ENCODE peak calls at places on chromosomes 7 and 10, in seven cellular contexts. E is non-pigmented ciliary epithelial cell, N is SW480, J is RWPE1, D is amniotic stem cell, A is NCI-H1436, S is fibroblast of the aortic adventitia. V is an unnamed sample.

GRCh38 chr10:122199070-122199469 is 72.0 kb upstream of the BTBD16 start:
- DNase-seq in J (no peak), S (no peak), A (no peak), D (no peak), E (no peak), N (no peak), V (no peak)

GRCh38 chr10:68135362-68135761 is 26.1 kb downstream of the MYPN start:
- DNase-seq in S (peak; percentile 76), D (no peak), J (no peak), E (no peak), N (no peak), A (no peak), V (peak; percentile 19)

GRCh38 chr10:61842755-61843497 is 58.6 kb upstream of the ARID5B start:
- DNase-seq in J (peak; percentile 38), N (peak; percentile 14), A (no peak), D (no peak), S (peak; percentile 74), E (peak; percentile 63), V (peak; percentile 72)

GRCh38 chr7:141409911-141410329 is 141.3 kb upstream of the AGK start:
- DNase-seq in S (no peak), J (no peak), E (no peak), A (no peak), N (no peak), D (no peak), V (no peak)

GRCh38 chr7:84070770-84071169 is 123.8 kb downstream of the SEMA3A start:
- DNase-seq in J (no peak), N (no peak), S (no peak), E (no peak), D (no peak), A (no peak), V (no peak)

GRCh38 chr10:103775786-103776185 is 79.6 kb downstream of the SH3PXD2A start:
- DNase-seq in A (no peak), J (no peak), E (no peak), N (no peak), S (no peak), D (no peak), V (no peak)

GRCh38 chr10:114928818-114929217 is 9.2 kb upstream of the TRUB1 start:
- DNase-seq in A (no peak), J (no peak), D (no peak), N (no peak), S (peak; percentile 59), E (no peak), V (no peak)

GRCh38 chr7:65554-65953 is 126.8 kb upstream of the FAM20C start:
- DNase-seq in S (peak; percentile 45), A (no peak), D (no peak), N (no peak), J (no peak), E (no peak), V (no peak)

GRCh38 chr7:11833431-11833830 is 1.4 kb upstream of the THSD7A start:
- DNase-seq in N (no peak), A (peak; percentile 94), D (no peak), E (no peak), J (no peak), S (no peak), V (no peak)

GRCh38 chr7:90383879-90384278 is 19.4 kb upstream of the CLDN12 start:
- DNase-seq in J (no peak), D (peak; percentile 0), A (no peak), E (peak; percentile 41), S (peak; percentile 49), N (no peak), V (no peak)

GRCh38 chr10:13310518-13311176 is 10.8 kb upstream of the PHYH start:
- DNase-seq in A (no peak), E (no peak), S (no peak), N (no peak), J (no peak), D (no peak), V (no peak)

GRCh38 chr10:86661161-86662025 is 6.9 kb upstream of the LDB3 start:
- DNase-seq in J (peak; percentile 41), S (peak; percentile 66), N (no peak), E (no peak), A (no peak), D (no peak), V (no peak)

GRCh38 chr10:100183482-100183881 is 2.3 kb downstream of the ERLIN1 start:
- DNase-seq in A (no peak), J (peak; percentile 45), D (no peak), E (no peak), S (no peak), N (no peak), V (peak; percentile 7)

GRCh38 chr7:27364344-27364758 is 121.7 kb downstream of the EVX1 start:
- DNase-seq in E (peak; percentile 14), S (peak; percentile 87), N (no peak), A (no peak), J (peak; percentile 53), D (no peak), V (no peak)

GRCh38 chr10:93993782-93994668 is at the start of gene PLCE1:
- DNase-seq in D (no peak), E (no peak), J (peak; percentile 58), N (peak; percentile 67), A (peak; percentile 69), S (peak; percentile 23), V (no peak)

GRCh38 chr10:71595649-71596048 is 123.9 kb downstream of the C10orf105 start:
- DNase-seq in E (no peak), J (no peak), N (no peak), D (no peak), A (no peak), S (no peak), V (no peak)

GRCh38 chr7:142904128-142904527 is 18.6 kb upstream of the TRPV6 start:
- DNase-seq in S (no peak), E (no peak), J (no peak), A (no peak), N (no peak), D (no peak), V (no peak)

GRCh38 chr10:90195288-90195840 is 494.0 kb downstream of the KIF20B start:
- DNase-seq in D (no peak), J (no peak), S (no peak), E (no peak), N (no peak), A (no peak), V (no peak)

GRCh38 chr7:40267583-40267982 is 132.8 kb downstream of the SUGCT start:
- DNase-seq in A (no peak), E (no peak), S (no peak), D (no peak), N (no peak), J (no peak), V (no peak)

GRCh38 chr7:32251659-32252058 is 181.5 kb upstream of the PDE1C start:
- DNase-seq in A (no peak), J (no peak), N (no peak), D (no peak), S (no peak), E (no peak), V (no peak)

GRCh38 chr10:45000138-45000763 is 472 bp upstream of the ZNF22 start:
- DNase-seq in S (peak; percentile 95), D (no peak), E (no peak), N (no peak), J (no peak), A (no peak), V (no peak)

GRCh38 chr7:143085109-143085508 is 33.0 kb downstream of the OR6V1 start:
- DNase-seq in N (no peak), S (no peak), D (no peak), A (no peak), E (no peak), J (no peak), V (no peak)

GRCh38 chr10:131233611-131234258 is 77.8 kb downstream of the TCERG1L start:
- DNase-seq in D (no peak), N (no peak), E (no peak), J (no peak), A (no peak), S (no peak), V (no peak)

GRCh38 chr7:1964556-1964912 is 268.2 kb downstream of the MAD1L1 start:
- DNase-seq in N (no peak), S (no peak), D (no peak), E (no peak), A (no peak), J (no peak), V (no peak)

GRCh38 chr10:131929122-131929845 is 28.5 kb downstream of the PPP2R2D start:
- DNase-seq in D (no peak), E (no peak), J (no peak), N (no peak), S (no peak), A (no peak), V (no peak)

GRCh38 chr10:58335306-58336005 is 650 bp downstream of the UBE2D1 start:
- DNase-seq in N (peak; percentile 36), S (peak; percentile 26), J (peak; percentile 62), D (peak; percentile 38), A (no peak), E (no peak), V (peak; percentile 54)

GRCh38 chr10:99422697-99423096 is 7.7 kb downstream of the GOT1 start:
- DNase-seq in N (no peak), D (no peak), J (no peak), E (no peak), S (no peak), A (no peak), V (no peak)

GRCh38 chr7:135193615-135194081 is 17.7 kb downstream of the WDR91 start:
- DNase-seq in D (peak; percentile 25), E (peak; percentile 93), J (no peak), A (no peak), N (no peak), S (no peak), V (peak; percentile 94)

GRCh38 chr7:18401757-18402156 is 93.8 kb upstream of the HDAC9 start:
- DNase-seq in J (no peak), A (no peak), D (no peak), S (no peak), E (no peak), N (no peak), V (no peak)

GRCh38 chr7:100119075-100119700 is at the start of the genes CNPY4 and TAF6:
- DNase-seq in J (peak; percentile 99), A (peak; percentile 94), S (peak; percentile 98), N (peak; percentile 99), D (peak; percentile 92), E (peak; percentile 83), V (peak; percentile 83)